ENCODE peak calls at places on chromosomes 7 and 10, in four cellular contexts. U is upper lobe of left lung, C is hepatocyte, I is left ventricle myocardium inferior. N is an unnamed sample.

GRCh38 chr10:123309740-123310139 is 155.5 kb downstream of the BUB3 start:
- DNase-seq in C (no peak), U (peak), I (no peak), N (no peak)

GRCh38 chr7:31858051-31858450 is 171.0 kb downstream of the PPP1R17 start:
- DNase-seq in C (no peak), I (no peak), U (no peak), N (no peak)

GRCh38 chr10:80664071-80664680 is 126.5 kb downstream of the SH2D4B start:
- DNase-seq in I (peak), C (peak), U (peak), N (peak)

GRCh38 chr10:100742067-100742771 is 3.2 kb upstream of the PAX2 start:
- DNase-seq in I (no peak), U (no peak), C (no peak), N (no peak)

GRCh38 chr10:99815611-99816010 is 33.2 kb downstream of the ABCC2 start:
- DNase-seq in U (no peak), C (no peak), I (no peak), N (no peak)

GRCh38 chr7:64429232-64429631 is 115.5 kb downstream of the ZNF736 start:
- DNase-seq in I (no peak), C (no peak), U (no peak), N (no peak)

GRCh38 chr7:45180084-45180986 is 22.7 kb downstream of the RAMP3 start:
- DNase-seq in U (peak), I (no peak), C (no peak), N (no peak)

GRCh38 chr7:113456533-113456932 is 338.2 kb upstream of the SMIM30 start:
- DNase-seq in I (no peak), U (no peak), C (no peak), N (no peak)

GRCh38 chr7:1785839-1786238 is 115.8 kb downstream of the ELFN1 start:
- DNase-seq in C (no peak), U (no peak), I (no peak), N (no peak)

GRCh38 chr7:101813414-101814019 is 3.9 kb upstream of the CUX1 start:
- DNase-seq in I (no peak), U (no peak), C (no peak), N (no peak)

GRCh38 chr10:10320981-10321380 is 696.7 kb upstream of the CELF2 start:
- DNase-seq in I (no peak), U (no peak), C (no peak), N (no peak)

GRCh38 chr10:43055217-43055616 is 21.7 kb upstream of the RET start:
- DNase-seq in C (no peak), I (no peak), U (peak), N (no peak)

GRCh38 chr7:71652551-71652950 is 520.6 kb downstream of the GALNT17 start:
- DNase-seq in C (no peak), U (no peak), I (no peak), N (no peak)

GRCh38 chr10:103278862-103279298 is 1.9 kb downstream of the INA start:
- DNase-seq in C (peak), I (peak), U (no peak), N (peak)

GRCh38 chr10:78772486-78772885 is 296.3 kb upstream of the ZMIZ1 start:
- DNase-seq in C (no peak), I (no peak), U (peak), N (no peak)

GRCh38 chr10:35690534-35690933 is 48.4 kb upstream of the FZD8 start:
- DNase-seq in C (no peak), I (no peak), U (no peak), N (no peak)

GRCh38 chr10:124686707-124687376 is 57.3 kb downstream of the FAM53B start:
- DNase-seq in U (no peak), C (no peak), I (peak), N (no peak)

GRCh38 chr10:117442521-117442920 is 67.3 kb upstream of the PDZD8 start:
- DNase-seq in C (no peak), U (no peak), I (no peak), N (no peak)

GRCh38 chr10:48274636-48275035 is at the start of gene FRMPD2:
- DNase-seq in I (no peak), U (no peak), C (no peak), N (no peak)

GRCh38 chr10:27637601-27638000 is 108.0 kb downstream of the MKX start:
- DNase-seq in C (no peak), U (no peak), I (no peak), N (no peak)

GRCh38 chr7:101664893-101665471 is 35.9 kb upstream of the MYL10 start:
- DNase-seq in C (no peak), U (no peak), I (no peak), N (no peak)

GRCh38 chr10:15558136-15558535 is 161.6 kb downstream of the ITGA8 start:
- DNase-seq in U (no peak), C (peak), I (no peak), N (no peak)

GRCh38 chr7:102856036-102856435 is 56.8 kb upstream of the LRRC17 start:
- DNase-seq in I (no peak), C (no peak), U (no peak), N (no peak)

GRCh38 chr10:96285331-96285752 is 14.0 kb upstream of the BLNK start:
- DNase-seq in C (no peak), I (no peak), U (no peak), N (no peak)

GRCh38 chr7:158587425-158588084 is at the start of gene PTPRN2:
- DNase-seq in I (peak), C (peak), U (peak), N (peak)

GRCh38 chr7:130356121-130356759 is 11.6 kb downstream of the CPA5 start:
- DNase-seq in I (peak), U (peak), C (peak), N (no peak)

GRCh38 chr10:22713853-22714523 is 390 bp downstream of the PIP4K2A start:
- DNase-seq in U (peak), I (peak), C (peak), N (peak)

GRCh38 chr10:126397640-126398382 is 9.5 kb upstream of the ADAM12 start:
- DNase-seq in C (no peak), U (no peak), I (no peak), N (no peak)

GRCh38 chr10:15245530-15245929 is 77.0 kb upstream of the NMT2 start:
- DNase-seq in I (no peak), C (no peak), U (no peak), N (no peak)

GRCh38 chr10:121846555-121846954 is 81.3 kb downstream of the ATE1 start:
- DNase-seq in U (no peak), C (no peak), I (no peak), N (no peak)

GRCh38 chr7:9785211-9785610 is 1188.5 kb upstream of the PHF14 start:
- DNase-seq in C (no peak), U (no peak), I (no peak), N (no peak)

GRCh38 chr10:103894454-103894853 is 23.5 kb downstream of the STN1 start:
- DNase-seq in I (no peak), U (no peak), C (no peak), N (no peak)

GRCh38 chr7:129163875-129164544 is 19.5 kb downstream of the TSPAN33 start:
- DNase-seq in C (peak), I (no peak), U (no peak), N (no peak)

GRCh38 chr7:91083855-91084644 is 180.2 kb upstream of the FZD1 start:
- DNase-seq in U (no peak), C (peak), I (peak), N (no peak)

GRCh38 chr7:129298268-129298893 is 73.6 kb downstream of the AHCYL2 start:
- DNase-seq in U (peak), I (no peak), C (peak), N (peak)

GRCh38 chr10:103566536-103566935 is 73.0 kb downstream of the NEURL1 start:
- DNase-seq in I (no peak), U (no peak), C (no peak), N (no peak)

GRCh38 chr10:33139191-33139646 is 181.2 kb upstream of the ITGB1 start:
- DNase-seq in C (no peak), U (no peak), I (no peak), N (peak)

DNA sequence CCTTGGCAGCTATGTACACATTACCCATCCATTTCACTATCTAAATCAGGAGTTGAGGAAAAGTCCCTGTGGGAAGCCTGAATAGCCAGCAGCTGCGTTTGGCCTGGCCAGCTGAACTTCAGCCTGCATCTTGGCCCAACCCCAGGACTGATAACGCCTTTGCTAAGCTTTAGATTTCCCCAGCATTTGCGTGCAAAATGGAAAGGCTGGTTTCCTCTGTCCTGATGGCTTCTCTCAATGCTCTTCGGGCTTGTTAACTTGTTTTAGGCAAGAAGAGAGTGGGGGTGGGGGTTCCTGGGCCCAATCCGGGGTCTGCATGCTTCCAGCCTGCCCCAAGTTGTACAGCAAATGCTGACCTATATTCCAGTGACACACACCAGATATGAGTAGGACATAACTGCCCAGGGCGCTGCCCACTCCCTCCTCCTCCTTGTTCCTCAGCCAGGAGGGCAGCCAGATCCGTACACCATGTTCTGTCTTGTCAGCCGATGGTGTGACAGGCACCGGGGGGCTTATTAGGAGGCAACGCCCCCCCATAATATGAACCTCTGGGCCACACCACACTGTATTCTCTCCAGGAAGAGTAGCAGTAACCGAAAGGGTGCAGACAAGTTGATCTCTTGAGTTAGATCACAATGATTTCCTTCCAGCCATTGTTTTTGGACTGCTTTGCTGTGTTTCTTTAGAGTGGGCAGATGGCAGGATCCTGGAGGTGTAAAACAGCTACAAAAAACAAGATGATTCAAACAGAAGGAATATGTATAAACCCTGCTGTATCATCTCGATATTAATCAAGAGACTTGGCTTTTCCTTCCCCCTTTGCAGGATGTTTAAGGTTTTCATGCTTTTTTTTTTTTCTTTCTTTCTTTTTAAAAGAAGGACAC is 339.0 kb downstream of the RNLS start:
- DNase-seq in U (no peak), C (peak), I (peak), N (no peak)
- H3K27ac ChIP-seq in U (peak), C (peak), I (peak), N (no peak)

GRCh38 chr10:14200645-14201534 is 129.8 kb downstream of the FRMD4A start:
- DNase-seq in C (no peak), U (no peak), I (no peak), N (no peak)
- TF ChIP-seq CTCF in C (no peak), U (no peak), I (no peak), N (no peak)

GRCh38 chr7:5631185-5631584 is 150.3 kb downstream of the RNF216 start:
- DNase-seq in C (no peak), U (no peak), I (no peak), N (no peak)
- H3K27ac ChIP-seq in C (no peak), U (no peak), I (no peak), N (no peak)

DNA sequence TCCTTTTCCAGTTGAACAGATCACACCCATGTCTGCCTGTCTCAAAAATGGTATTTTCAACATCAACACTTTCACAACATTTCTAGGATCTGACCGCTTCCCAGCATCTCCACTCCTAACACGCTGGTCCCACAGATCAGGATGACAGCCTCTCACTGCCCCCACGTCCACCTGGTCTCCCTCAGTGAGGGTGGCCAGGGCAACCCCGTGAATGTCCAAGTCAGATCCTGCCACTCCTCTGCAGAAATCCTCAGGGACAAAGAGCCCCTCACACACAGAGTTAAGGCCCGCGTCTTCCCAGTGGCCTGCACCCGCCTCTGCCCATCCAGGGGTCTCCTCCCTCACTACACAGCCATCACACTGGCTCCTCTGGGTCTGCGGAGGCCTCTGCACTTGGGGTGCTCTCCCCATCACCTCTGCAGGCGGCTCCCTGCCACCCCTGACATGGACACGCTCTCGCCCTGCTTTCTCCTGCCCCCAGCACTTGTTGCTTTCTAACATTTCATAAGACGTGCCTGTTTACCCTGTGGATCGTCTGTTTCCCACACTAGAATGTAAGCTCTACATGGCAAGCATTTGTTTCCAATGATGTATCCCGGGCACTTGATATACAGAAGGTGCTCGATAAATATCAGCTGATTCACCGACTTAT is 20.0 kb downstream of the GNA12 start:
- DNase-seq in C (no peak), I (no peak), U (no peak), N (no peak)
- TF ChIP-seq CTCF in C (no peak), I (no peak), U (no peak), N (no peak)

GRCh38 chr7:75637854-75638606 is 100.7 kb downstream of the HIP1 start:
- DNase-seq in I (no peak), U (no peak), C (no peak), N (no peak)

GRCh38 chr7:75642810-75643486 is 95.8 kb downstream of the HIP1 start:
- DNase-seq in I (no peak), U (peak), C (peak), N (peak)

GRCh38 chr7:75638607-75639070 is 100.1 kb downstream of the HIP1 start:
- DNase-seq in U (no peak), I (peak), C (peak), N (no peak)

GRCh38 chr7:75639893-75640600 is 98.7 kb downstream of the HIP1 start:
- DNase-seq in C (no peak), I (no peak), U (no peak), N (no peak)

GRCh38 chr7:75639071-75639892 is 99.5 kb downstream of the HIP1 start:
- DNase-seq in I (peak), C (peak), U (no peak), N (no peak)
- H3K27ac ChIP-seq in I (peak), C (peak), U (peak), N (no peak)

GRCh38 chr10:120580651-120581259 is 123.7 kb downstream of the PLPP4 start:
- DNase-seq in C (peak), U (no peak), I (no peak), N (no peak)

GRCh38 chr10:120578890-120579289 is 121.9 kb downstream of the PLPP4 start:
- DNase-seq in U (no peak), I (no peak), C (no peak), N (no peak)

GRCh38 chr10:120582753-120583152 is 125.7 kb downstream of the PLPP4 start:
- DNase-seq in U (no peak), I (no peak), C (no peak), N (no peak)

GRCh38 chr10:120583424-120584108 is 126.5 kb downstream of the PLPP4 start:
- DNase-seq in U (no peak), C (no peak), I (no peak), N (no peak)

GRCh38 chr10:120581496-120581895 is 124.5 kb downstream of the PLPP4 start:
- DNase-seq in U (no peak), C (peak), I (no peak), N (no peak)
- TF ChIP-seq CTCF in U (no peak), C (no peak), I (no peak), N (no peak)

GRCh38 chr10:93445978-93446720 is 36.0 kb downstream of the MYOF start:
- DNase-seq in I (no peak), C (no peak), U (no peak), N (no peak)
- H3K27ac ChIP-seq in I (peak), C (peak), U (peak), N (no peak)

GRCh38 chr7:42993038-42993437 is 60.9 kb downstream of the MRPL32 start:
- DNase-seq in U (no peak), C (peak), I (no peak), N (no peak)
- TF ChIP-seq CTCF in U (no peak), C (peak), I (no peak), N (no peak)

GRCh38 chr10:4825456-4825867 is 545 bp upstream of the AKR1E2 start:
- DNase-seq in I (no peak), C (no peak), U (no peak), N (no peak)
- H3K27ac ChIP-seq in I (peak), C (no peak), U (peak), N (no peak)

GRCh38 chr10:120824864-120825263 is 26.3 kb upstream of the WDR11 start:
- DNase-seq in I (no peak), U (peak), C (peak), N (no peak)
- TF ChIP-seq CTCF in I (peak), U (no peak), C (peak), N (no peak)